ENCODE peak calls at places on chromosomes 13 and 19, in five cellular contexts. G is GDM1; D is psoas muscle; F is AG09309; P is effector CD4-positive, alpha-beta T cell. L is an unnamed sample.

GRCh38 chr19:13089139-13089856 is 13.4 kb downstream of the LYL1 start:
- DNase-seq in G (no peak), D (no peak), F (no peak), P (no peak), L (no peak)

GRCh38 chr13:40096357-40096911 is 441.0 kb downstream of the COG6 start:
- DNase-seq in G (no peak), D (no peak), F (no peak), P (no peak), L (no peak)

GRCh38 chr13:31909889-31910551 is 121.6 kb upstream of the FRY start:
- DNase-seq in G (peak), D (no peak), F (no peak), P (peak), L (peak)

GRCh38 chr19:46015080-46015960 is 7.5 kb downstream of the PGLYRP1 start:
- DNase-seq in G (no peak), D (peak), F (no peak), P (peak), L (peak)

GRCh38 chr19:32642771-32643170 is 32.2 kb downstream of the ANKRD27 start:
- DNase-seq in G (no peak), D (no peak), F (no peak), P (peak), L (no peak)

GRCh38 chr19:18135712-18136584 is 17.0 kb upstream of the PIK3R2 start:
- DNase-seq in G (no peak), D (no peak), F (no peak), P (no peak), L (no peak)

GRCh38 chr13:40697711-40698110 is 31.3 kb upstream of the FOXO1 start:
- DNase-seq in G (no peak), D (no peak), F (no peak), P (no peak), L (no peak)

GRCh38 chr19:15195987-15196682 is 4.7 kb downstream of the NOTCH3 start:
- DNase-seq in G (no peak), D (no peak), F (no peak), P (no peak), L (no peak)

GRCh38 chr19:41218615-41219507 is at the start of gene AXL:
- DNase-seq in G (no peak), D (peak), F (peak), P (no peak), L (peak)

GRCh38 chr19:47228937-47229673 is 1.9 kb downstream of the BBC3 start:
- DNase-seq in G (peak), D (no peak), F (no peak), P (peak), L (no peak)

GRCh38 chr19:2198317-2198716 is 34.6 kb downstream of the DOT1L start:
- DNase-seq in G (no peak), D (no peak), F (no peak), P (no peak), L (no peak)

GRCh38 chr13:113299951-113300350 is 2.9 kb downstream of the LAMP1 start:
- DNase-seq in G (no peak), D (no peak), F (no peak), P (no peak), L (no peak)

GRCh38 chr19:3573162-3573857 is 566 bp downstream of the HMG20B start:
- DNase-seq in G (no peak), D (peak), F (no peak), P (no peak), L (no peak)

GRCh38 chr13:49246850-49247721 is 639 bp upstream of the CDADC1 start:
- DNase-seq in G (no peak), D (no peak), F (no peak), P (no peak), L (no peak)

GRCh38 chr19:50378863-50379236 is 2.6 kb downstream of the NR1H2 start:
- DNase-seq in G (no peak), D (no peak), F (no peak), P (no peak), L (no peak)

GRCh38 chr13:60018536-60018935 is 145.2 kb downstream of the DIAPH3 start:
- DNase-seq in G (no peak), D (no peak), F (no peak), P (no peak), L (no peak)

GRCh38 chr19:32464279-32464678 is 58.7 kb downstream of the DPY19L3 start:
- DNase-seq in G (no peak), D (no peak), F (no peak), P (no peak), L (no peak)

GRCh38 chr19:11495885-11496284 is 9.8 kb downstream of the ZNF653 start:
- DNase-seq in G (no peak), D (no peak), F (no peak), P (no peak), L (no peak)

GRCh38 chr13:21539687-21540086 is 64.3 kb downstream of the MICU2 start:
- DNase-seq in G (no peak), D (no peak), F (no peak), P (no peak), L (no peak)

GRCh38 chr13:85974604-85975366 is 175.6 kb upstream of the SLITRK6 start:
- DNase-seq in G (no peak), D (no peak), F (no peak), P (no peak), L (no peak)